ENCODE peak calls at places on chromosomes 1 and 21, in ten cellular contexts. One of them, this sample, is unnamed.

GRCh38 chr21:43930848-43931384 is 65.9 kb downstream of the AGPAT3 start:
- DNase-seq in tibial artery: no peak
- DNase-seq in cardiac fibroblast: no peak
- DNase-seq in cardiac muscle cell: no peak
- DNase-seq in fibroblast of pulmonary artery: no peak
- DNase-seq in GM13976: no peak
- DNase-seq in RWPE1: no peak
- DNase-seq in heart right ventricle: no peak
- DNase-seq in foreskin fibroblast: no peak
- DNase-seq in Calu3: no peak
- DNase-seq in this sample: no peak

GRCh38 chr1:160621633-160622413 is 25.0 kb downstream of the SLAMF1 start:
- DNase-seq in tibial artery: no peak
- DNase-seq in cardiac fibroblast: no peak
- DNase-seq in cardiac muscle cell: no peak
- DNase-seq in fibroblast of pulmonary artery: no peak
- DNase-seq in GM13976: no peak
- DNase-seq in RWPE1: no peak
- DNase-seq in heart right ventricle: no peak
- DNase-seq in foreskin fibroblast: no peak
- DNase-seq in Calu3: no peak
- DNase-seq in this sample: no peak

GRCh38 chr21:44089001-44089911 is 17.9 kb upstream of the PWP2 start:
- DNase-seq in tibial artery: peak; percentile 41
- DNase-seq in cardiac fibroblast: no peak
- DNase-seq in cardiac muscle cell: no peak
- DNase-seq in fibroblast of pulmonary artery: no peak
- DNase-seq in GM13976: no peak
- DNase-seq in RWPE1: no peak
- DNase-seq in heart right ventricle: no peak
- DNase-seq in foreskin fibroblast: no peak
- DNase-seq in Calu3: peak; percentile 16
- DNase-seq in this sample: no peak

GRCh38 chr1:4603317-4604110 is 50.9 kb upstream of the AJAP1 start:
- DNase-seq in tibial artery: peak; percentile 49
- DNase-seq in cardiac fibroblast: no peak
- DNase-seq in cardiac muscle cell: no peak
- DNase-seq in fibroblast of pulmonary artery: no peak
- DNase-seq in GM13976: no peak
- DNase-seq in RWPE1: peak; percentile 80
- DNase-seq in heart right ventricle: no peak
- DNase-seq in foreskin fibroblast: no peak
- DNase-seq in Calu3: no peak
- DNase-seq in this sample: no peak

GRCh38 chr1:201020647-201021332 is 2.7 kb downstream of the KIF21B start:
- DNase-seq in tibial artery: no peak
- DNase-seq in cardiac fibroblast: peak; percentile 52
- DNase-seq in cardiac muscle cell: peak; percentile 74
- DNase-seq in fibroblast of pulmonary artery: peak; percentile 53
- DNase-seq in GM13976: no peak
- DNase-seq in RWPE1: peak; percentile 62
- DNase-seq in heart right ventricle: no peak
- DNase-seq in foreskin fibroblast: no peak
- DNase-seq in Calu3: no peak
- DNase-seq in this sample: no peak

GRCh38 chr1:227780101-227781044 is 35.1 kb upstream of the PRSS38 start:
- DNase-seq in tibial artery: peak; percentile 58
- DNase-seq in cardiac fibroblast: no peak
- DNase-seq in cardiac muscle cell: no peak
- DNase-seq in fibroblast of pulmonary artery: no peak
- DNase-seq in GM13976: no peak
- DNase-seq in RWPE1: no peak
- DNase-seq in heart right ventricle: peak; percentile 16
- DNase-seq in foreskin fibroblast: no peak
- DNase-seq in Calu3: no peak
- DNase-seq in this sample: no peak

GRCh38 chr1:222276062-222276461 is 271.8 kb downstream of the HHIPL2 start:
- DNase-seq in tibial artery: no peak
- DNase-seq in cardiac fibroblast: no peak
- DNase-seq in cardiac muscle cell: no peak
- DNase-seq in fibroblast of pulmonary artery: no peak
- DNase-seq in GM13976: no peak
- DNase-seq in RWPE1: no peak
- DNase-seq in heart right ventricle: no peak
- DNase-seq in foreskin fibroblast: no peak
- DNase-seq in Calu3: no peak
- DNase-seq in this sample: no peak

GRCh38 chr1:179599623-179600249 is 8.1 kb downstream of the TDRD5 start:
- DNase-seq in tibial artery: no peak
- DNase-seq in cardiac fibroblast: peak; percentile 37
- DNase-seq in cardiac muscle cell: peak; percentile 52
- DNase-seq in fibroblast of pulmonary artery: peak; percentile 54
- DNase-seq in GM13976: no peak
- DNase-seq in RWPE1: no peak
- DNase-seq in heart right ventricle: no peak
- DNase-seq in foreskin fibroblast: peak; percentile 2
- DNase-seq in Calu3: peak; percentile 67
- DNase-seq in this sample: peak; percentile 22

GRCh38 chr21:25031750-25032149 is 575.5 kb downstream of the MRPL39 start:
- DNase-seq in tibial artery: no peak
- DNase-seq in cardiac fibroblast: no peak
- DNase-seq in cardiac muscle cell: no peak
- DNase-seq in fibroblast of pulmonary artery: no peak
- DNase-seq in GM13976: no peak
- DNase-seq in RWPE1: no peak
- DNase-seq in heart right ventricle: no peak
- DNase-seq in foreskin fibroblast: no peak
- DNase-seq in Calu3: no peak
- DNase-seq in this sample: no peak

GRCh38 chr1:202807926-202808757 is at the start of gene KDM5B:
- DNase-seq in tibial artery: peak; percentile 78
- DNase-seq in cardiac fibroblast: peak; percentile 91
- DNase-seq in cardiac muscle cell: peak; percentile 89
- DNase-seq in fibroblast of pulmonary artery: peak; percentile 87
- DNase-seq in GM13976: peak; percentile 76
- DNase-seq in RWPE1: peak; percentile 94
- DNase-seq in heart right ventricle: peak; percentile 68
- DNase-seq in foreskin fibroblast: peak; percentile 80
- DNase-seq in Calu3: peak; percentile 72
- DNase-seq in this sample: peak; percentile 83

GRCh38 chr1:91022518-91022929 is 689 bp upstream of the ZNF644 start:
- DNase-seq in tibial artery: no peak
- DNase-seq in cardiac fibroblast: no peak
- DNase-seq in cardiac muscle cell: no peak
- DNase-seq in fibroblast of pulmonary artery: no peak
- DNase-seq in GM13976: peak; percentile 17
- DNase-seq in RWPE1: no peak
- DNase-seq in heart right ventricle: no peak
- DNase-seq in foreskin fibroblast: no peak
- DNase-seq in Calu3: no peak
- DNase-seq in this sample: no peak

GRCh38 chr1:234989479-234990327 is 138.9 kb downstream of the TOMM20 start:
- DNase-seq in tibial artery: peak; percentile 58
- DNase-seq in cardiac fibroblast: no peak
- DNase-seq in cardiac muscle cell: no peak
- DNase-seq in fibroblast of pulmonary artery: no peak
- DNase-seq in GM13976: no peak
- DNase-seq in RWPE1: no peak
- DNase-seq in heart right ventricle: no peak
- DNase-seq in foreskin fibroblast: no peak
- DNase-seq in Calu3: no peak
- DNase-seq in this sample: no peak

GRCh38 chr1:9198538-9199361 is 35.8 kb upstream of the H6PD start:
- DNase-seq in tibial artery: peak; percentile 63
- DNase-seq in cardiac fibroblast: peak; percentile 49
- DNase-seq in cardiac muscle cell: peak; percentile 58
- DNase-seq in fibroblast of pulmonary artery: no peak
- DNase-seq in GM13976: no peak
- DNase-seq in RWPE1: no peak
- DNase-seq in heart right ventricle: peak; percentile 29
- DNase-seq in foreskin fibroblast: no peak
- DNase-seq in Calu3: no peak
- DNase-seq in this sample: peak; percentile 46

GRCh38 chr1:1892079-1892762 is 1.3 kb upstream of the GNB1 start:
- DNase-seq in tibial artery: no peak
- DNase-seq in cardiac fibroblast: no peak
- DNase-seq in cardiac muscle cell: no peak
- DNase-seq in fibroblast of pulmonary artery: no peak
- DNase-seq in GM13976: no peak
- DNase-seq in RWPE1: peak; percentile 30
- DNase-seq in heart right ventricle: no peak
- DNase-seq in foreskin fibroblast: peak; percentile 34
- DNase-seq in Calu3: no peak
- DNase-seq in this sample: no peak

GRCh38 chr1:7538033-7538432 is 233.1 kb upstream of the VAMP3 start:
- DNase-seq in tibial artery: no peak
- DNase-seq in cardiac fibroblast: peak; percentile 15
- DNase-seq in cardiac muscle cell: peak; percentile 20
- DNase-seq in fibroblast of pulmonary artery: peak; percentile 32
- DNase-seq in GM13976: no peak
- DNase-seq in RWPE1: no peak
- DNase-seq in heart right ventricle: no peak
- DNase-seq in foreskin fibroblast: peak; percentile 26
- DNase-seq in Calu3: no peak
- DNase-seq in this sample: no peak

GRCh38 chr1:30681782-30682181 is 41.6 kb downstream of the MATN1 start:
- DNase-seq in tibial artery: peak; percentile 20
- DNase-seq in cardiac fibroblast: no peak
- DNase-seq in cardiac muscle cell: no peak
- DNase-seq in fibroblast of pulmonary artery: no peak
- DNase-seq in GM13976: no peak
- DNase-seq in RWPE1: no peak
- DNase-seq in heart right ventricle: no peak
- DNase-seq in foreskin fibroblast: no peak
- DNase-seq in Calu3: no peak
- DNase-seq in this sample: no peak

GRCh38 chr1:3657096-3657475 is 4.8 kb downstream of the TP73 start:
- DNase-seq in tibial artery: no peak
- DNase-seq in cardiac fibroblast: no peak
- DNase-seq in cardiac muscle cell: no peak
- DNase-seq in fibroblast of pulmonary artery: no peak
- DNase-seq in GM13976: no peak
- DNase-seq in RWPE1: no peak
- DNase-seq in heart right ventricle: no peak
- DNase-seq in foreskin fibroblast: no peak
- DNase-seq in Calu3: no peak
- DNase-seq in this sample: no peak

GRCh38 chr1:94901841-94902240 is 25.1 kb downstream of the CNN3 start:
- DNase-seq in tibial artery: no peak
- DNase-seq in cardiac fibroblast: no peak
- DNase-seq in cardiac muscle cell: no peak
- DNase-seq in fibroblast of pulmonary artery: no peak
- DNase-seq in GM13976: no peak
- DNase-seq in RWPE1: no peak
- DNase-seq in heart right ventricle: no peak
- DNase-seq in foreskin fibroblast: no peak
- DNase-seq in Calu3: no peak
- DNase-seq in this sample: no peak

GRCh38 chr1:47587891-47588582 is 150.2 kb downstream of the FOXD2 start:
- DNase-seq in tibial artery: peak; percentile 67
- DNase-seq in cardiac fibroblast: peak; percentile 4
- DNase-seq in cardiac muscle cell: peak; percentile 44
- DNase-seq in fibroblast of pulmonary artery: peak; percentile 21
- DNase-seq in GM13976: no peak
- DNase-seq in RWPE1: no peak
- DNase-seq in heart right ventricle: peak; percentile 75
- DNase-seq in foreskin fibroblast: no peak
- DNase-seq in Calu3: no peak
- DNase-seq in this sample: no peak

GRCh38 chr1:24641646-24642151 is 1.4 kb upstream of the SRRM1 start:
- DNase-seq in tibial artery: peak; percentile 74
- DNase-seq in cardiac fibroblast: peak; percentile 47
- DNase-seq in cardiac muscle cell: peak; percentile 49
- DNase-seq in fibroblast of pulmonary artery: peak; percentile 40
- DNase-seq in GM13976: peak; percentile 47
- DNase-seq in RWPE1: no peak
- DNase-seq in heart right ventricle: peak; percentile 18
- DNase-seq in foreskin fibroblast: no peak
- DNase-seq in Calu3: no peak
- DNase-seq in this sample: peak; percentile 45

GRCh38 chr1:192603218-192603787 is 27.7 kb downstream of the RGS1 start:
- DNase-seq in tibial artery: no peak
- DNase-seq in cardiac fibroblast: no peak
- DNase-seq in cardiac muscle cell: no peak
- DNase-seq in fibroblast of pulmonary artery: no peak
- DNase-seq in GM13976: no peak
- DNase-seq in RWPE1: no peak
- DNase-seq in heart right ventricle: no peak
- DNase-seq in foreskin fibroblast: no peak
- DNase-seq in Calu3: no peak
- DNase-seq in this sample: no peak

GRCh38 chr21:45926281-45926680 is 55.3 kb upstream of the COL6A1 start:
- DNase-seq in tibial artery: no peak
- DNase-seq in cardiac fibroblast: peak; percentile 16
- DNase-seq in cardiac muscle cell: no peak
- DNase-seq in fibroblast of pulmonary artery: no peak
- DNase-seq in GM13976: no peak
- DNase-seq in RWPE1: no peak
- DNase-seq in heart right ventricle: no peak
- DNase-seq in foreskin fibroblast: no peak
- DNase-seq in Calu3: no peak
- DNase-seq in this sample: no peak
- TF ChIP-seq CTCF in tibial artery: no peak
- TF ChIP-seq CTCF in cardiac fibroblast: peak; percentile 28
- TF ChIP-seq CTCF in cardiac muscle cell: no peak
- TF ChIP-seq CTCF in fibroblast of pulmonary artery: peak; percentile 10
- TF ChIP-seq CTCF in GM13976: no peak
- TF ChIP-seq CTCF in RWPE1: no peak
- TF ChIP-seq CTCF in heart right ventricle: no peak
- TF ChIP-seq CTCF in foreskin fibroblast: no peak
- TF ChIP-seq CTCF in Calu3: no peak
- TF ChIP-seq CTCF in this sample: no peak

GRCh38 chr1:169712309-169712631 is 850 bp upstream of the SELL start:
- DNase-seq in tibial artery: no peak
- DNase-seq in cardiac fibroblast: no peak
- DNase-seq in cardiac muscle cell: no peak
- DNase-seq in fibroblast of pulmonary artery: no peak
- DNase-seq in GM13976: no peak
- DNase-seq in RWPE1: no peak
- DNase-seq in heart right ventricle: no peak
- DNase-seq in foreskin fibroblast: no peak
- DNase-seq in Calu3: no peak
- DNase-seq in this sample: no peak
- TF ChIP-seq CTCF in tibial artery: no peak
- TF ChIP-seq CTCF in cardiac fibroblast: no peak
- TF ChIP-seq CTCF in cardiac muscle cell: no peak
- TF ChIP-seq CTCF in fibroblast of pulmonary artery: no peak
- TF ChIP-seq CTCF in GM13976: no peak
- TF ChIP-seq CTCF in RWPE1: peak; percentile 20
- TF ChIP-seq CTCF in heart right ventricle: no peak
- TF ChIP-seq CTCF in foreskin fibroblast: no peak
- TF ChIP-seq CTCF in Calu3: no peak
- TF ChIP-seq CTCF in this sample: no peak

GRCh38 chr1:73611681-73612080 is 586.3 kb downstream of the LRRIQ3 start:
- DNase-seq in tibial artery: no peak
- DNase-seq in cardiac fibroblast: no peak
- DNase-seq in cardiac muscle cell: no peak
- DNase-seq in fibroblast of pulmonary artery: no peak
- DNase-seq in GM13976: no peak
- DNase-seq in RWPE1: no peak
- DNase-seq in heart right ventricle: no peak
- DNase-seq in foreskin fibroblast: no peak
- DNase-seq in Calu3: no peak
- DNase-seq in this sample: no peak
- TF ChIP-seq CTCF in tibial artery: no peak
- TF ChIP-seq CTCF in cardiac fibroblast: no peak
- TF ChIP-seq CTCF in cardiac muscle cell: no peak
- TF ChIP-seq CTCF in fibroblast of pulmonary artery: no peak
- TF ChIP-seq CTCF in GM13976: no peak
- TF ChIP-seq CTCF in RWPE1: no peak
- TF ChIP-seq CTCF in heart right ventricle: no peak
- TF ChIP-seq CTCF in foreskin fibroblast: no peak
- TF ChIP-seq CTCF in Calu3: no peak
- TF ChIP-seq CTCF in this sample: no peak

GRCh38 chr1:212721388-212722247 is 22.0 kb upstream of the BATF3 start:
- DNase-seq in tibial artery: no peak
- DNase-seq in cardiac fibroblast: peak; percentile 66
- DNase-seq in cardiac muscle cell: peak; percentile 65
- DNase-seq in fibroblast of pulmonary artery: peak; percentile 66
- DNase-seq in GM13976: no peak
- DNase-seq in RWPE1: peak; percentile 45
- DNase-seq in heart right ventricle: no peak
- DNase-seq in foreskin fibroblast: peak; percentile 48
- DNase-seq in Calu3: peak; percentile 58
- DNase-seq in this sample: no peak
- TF ChIP-seq CTCF in tibial artery: no peak
- TF ChIP-seq CTCF in cardiac fibroblast: no peak
- TF ChIP-seq CTCF in cardiac muscle cell: no peak
- TF ChIP-seq CTCF in fibroblast of pulmonary artery: no peak
- TF ChIP-seq CTCF in GM13976: no peak
- TF ChIP-seq CTCF in RWPE1: no peak
- TF ChIP-seq CTCF in heart right ventricle: no peak
- TF ChIP-seq CTCF in foreskin fibroblast: no peak
- TF ChIP-seq CTCF in Calu3: no peak
- TF ChIP-seq CTCF in this sample: no peak